ENCODE peak calls at places on chromosomes 16 and 17, in seven cellular contexts. One of them, this sample, is unnamed.

GRCh38 chr16:56998861-56999260 is 9.5 kb downstream of the NLRC5 start:
- DNase-seq in HFFc6: no peak
- DNase-seq in occipital lobe: no peak
- DNase-seq in GM12865: no peak
- DNase-seq in NCI-H1105: no peak
- DNase-seq in bronchial epithelial cell: no peak
- DNase-seq in T-helper 9 cell: no peak
- DNase-seq in this sample: peak

GRCh38 chr17:909642-910323 is 69.8 kb downstream of the NXN start:
- DNase-seq in HFFc6: peak
- DNase-seq in occipital lobe: no peak
- DNase-seq in GM12865: no peak
- DNase-seq in NCI-H1105: no peak
- DNase-seq in bronchial epithelial cell: peak
- DNase-seq in T-helper 9 cell: no peak
- DNase-seq in this sample: no peak

GRCh38 chr17:46984892-46985291 is 5.8 kb upstream of the RPRML start:
- DNase-seq in HFFc6: no peak
- DNase-seq in occipital lobe: no peak
- DNase-seq in GM12865: no peak
- DNase-seq in NCI-H1105: no peak
- DNase-seq in bronchial epithelial cell: no peak
- DNase-seq in T-helper 9 cell: no peak
- DNase-seq in this sample: no peak

GRCh38 chr16:56866955-56867830 is 2.2 kb downstream of the SLC12A3 start:
- DNase-seq in HFFc6: peak
- DNase-seq in occipital lobe: no peak
- DNase-seq in GM12865: peak
- DNase-seq in NCI-H1105: peak
- DNase-seq in bronchial epithelial cell: peak
- DNase-seq in T-helper 9 cell: peak
- DNase-seq in this sample: no peak

GRCh38 chr17:19021622-19022083 is 17.1 kb upstream of the FAM83G start:
- DNase-seq in HFFc6: no peak
- DNase-seq in occipital lobe: no peak
- DNase-seq in GM12865: peak
- DNase-seq in NCI-H1105: no peak
- DNase-seq in bronchial epithelial cell: no peak
- DNase-seq in T-helper 9 cell: no peak
- DNase-seq in this sample: no peak

GRCh38 chr17:19534562-19535149 is 1.0 kb downstream of the SLC47A1 start:
- DNase-seq in HFFc6: no peak
- DNase-seq in occipital lobe: no peak
- DNase-seq in GM12865: no peak
- DNase-seq in NCI-H1105: no peak
- DNase-seq in bronchial epithelial cell: no peak
- DNase-seq in T-helper 9 cell: no peak
- DNase-seq in this sample: no peak

GRCh38 chr17:2102931-2103398 is 48.1 kb downstream of the HIC1 start:
- DNase-seq in HFFc6: peak
- DNase-seq in occipital lobe: no peak
- DNase-seq in GM12865: no peak
- DNase-seq in NCI-H1105: no peak
- DNase-seq in bronchial epithelial cell: peak
- DNase-seq in T-helper 9 cell: no peak
- DNase-seq in this sample: no peak

GRCh38 chr17:60602385-60602742 is 2.4 kb downstream of the PPM1D start:
- DNase-seq in HFFc6: no peak
- DNase-seq in occipital lobe: no peak
- DNase-seq in GM12865: no peak
- DNase-seq in NCI-H1105: no peak
- DNase-seq in bronchial epithelial cell: no peak
- DNase-seq in T-helper 9 cell: no peak
- DNase-seq in this sample: no peak

GRCh38 chr16:20814761-20815160 is 8.4 kb downstream of the REXO5 start:
- DNase-seq in HFFc6: no peak
- DNase-seq in occipital lobe: peak
- DNase-seq in GM12865: peak
- DNase-seq in NCI-H1105: no peak
- DNase-seq in bronchial epithelial cell: no peak
- DNase-seq in T-helper 9 cell: no peak
- DNase-seq in this sample: no peak

GRCh38 chr16:75341934-75342811 is 90.7 kb upstream of the BCAR1 start:
- DNase-seq in HFFc6: peak
- DNase-seq in occipital lobe: no peak
- DNase-seq in GM12865: no peak
- DNase-seq in NCI-H1105: no peak
- DNase-seq in bronchial epithelial cell: peak
- DNase-seq in T-helper 9 cell: no peak
- DNase-seq in this sample: no peak

GRCh38 chr16:82300374-82300936 is 130.4 kb upstream of the MPHOSPH6 start:
- DNase-seq in HFFc6: no peak
- DNase-seq in occipital lobe: no peak
- DNase-seq in GM12865: no peak
- DNase-seq in NCI-H1105: no peak
- DNase-seq in bronchial epithelial cell: no peak
- DNase-seq in T-helper 9 cell: no peak
- DNase-seq in this sample: no peak

GRCh38 chr16:50711862-50712567 is 18.6 kb downstream of the NOD2 start:
- DNase-seq in HFFc6: no peak
- DNase-seq in occipital lobe: peak
- DNase-seq in GM12865: no peak
- DNase-seq in NCI-H1105: no peak
- DNase-seq in bronchial epithelial cell: no peak
- DNase-seq in T-helper 9 cell: no peak
- DNase-seq in this sample: no peak

GRCh38 chr16:27506771-27507170 is 42.9 kb downstream of the GTF3C1 start:
- DNase-seq in HFFc6: no peak
- DNase-seq in occipital lobe: no peak
- DNase-seq in GM12865: no peak
- DNase-seq in NCI-H1105: no peak
- DNase-seq in bronchial epithelial cell: no peak
- DNase-seq in T-helper 9 cell: no peak
- DNase-seq in this sample: no peak

GRCh38 chr17:65485388-65486299 is 75.8 kb downstream of the AXIN2 start:
- DNase-seq in HFFc6: no peak
- DNase-seq in occipital lobe: no peak
- DNase-seq in GM12865: no peak
- DNase-seq in NCI-H1105: no peak
- DNase-seq in bronchial epithelial cell: no peak
- DNase-seq in T-helper 9 cell: no peak
- DNase-seq in this sample: no peak

GRCh38 chr16:86609115-86609514 is 30.8 kb downstream of the FOXL1 start:
- DNase-seq in HFFc6: peak
- DNase-seq in occipital lobe: no peak
- DNase-seq in GM12865: no peak
- DNase-seq in NCI-H1105: no peak
- DNase-seq in bronchial epithelial cell: no peak
- DNase-seq in T-helper 9 cell: no peak
- DNase-seq in this sample: peak

GRCh38 chr16:56780646-56781045 is 50.7 kb downstream of the NUP93 start:
- DNase-seq in HFFc6: no peak
- DNase-seq in occipital lobe: no peak
- DNase-seq in GM12865: no peak
- DNase-seq in NCI-H1105: no peak
- DNase-seq in bronchial epithelial cell: no peak
- DNase-seq in T-helper 9 cell: no peak
- DNase-seq in this sample: no peak

GRCh38 chr16:17544785-17545184 is 74.0 kb upstream of the XYLT1 start:
- DNase-seq in HFFc6: no peak
- DNase-seq in occipital lobe: no peak
- DNase-seq in GM12865: peak
- DNase-seq in NCI-H1105: no peak
- DNase-seq in bronchial epithelial cell: no peak
- DNase-seq in T-helper 9 cell: peak
- DNase-seq in this sample: no peak

GRCh38 chr17:39576187-39576586 is 31.5 kb downstream of the NEUROD2 start:
- DNase-seq in HFFc6: peak
- DNase-seq in occipital lobe: no peak
- DNase-seq in GM12865: peak
- DNase-seq in NCI-H1105: no peak
- DNase-seq in bronchial epithelial cell: peak
- DNase-seq in T-helper 9 cell: no peak
- DNase-seq in this sample: no peak

GRCh38 chr17:83006515-83007455 is 72.6 kb upstream of the METRNL start:
- DNase-seq in HFFc6: no peak
- DNase-seq in occipital lobe: no peak
- DNase-seq in GM12865: no peak
- DNase-seq in NCI-H1105: no peak
- DNase-seq in bronchial epithelial cell: no peak
- DNase-seq in T-helper 9 cell: no peak
- DNase-seq in this sample: no peak

GRCh38 chr16:11783319-11784047 is 13.6 kb downstream of the ZC3H7A start:
- DNase-seq in HFFc6: peak
- DNase-seq in occipital lobe: no peak
- DNase-seq in GM12865: peak
- DNase-seq in NCI-H1105: no peak
- DNase-seq in bronchial epithelial cell: peak
- DNase-seq in T-helper 9 cell: peak
- DNase-seq in this sample: no peak

GRCh38 chr17:58339775-58340622 is 11.4 kb upstream of the TSPOAP1 start:
- DNase-seq in HFFc6: no peak
- DNase-seq in occipital lobe: no peak
- DNase-seq in GM12865: peak
- DNase-seq in NCI-H1105: no peak
- DNase-seq in bronchial epithelial cell: no peak
- DNase-seq in T-helper 9 cell: no peak
- DNase-seq in this sample: peak

GRCh38 chr17:48541036-48541573 is 3.8 kb downstream of the HOXB2 start:
- DNase-seq in HFFc6: no peak
- DNase-seq in occipital lobe: no peak
- DNase-seq in GM12865: no peak
- DNase-seq in NCI-H1105: no peak
- DNase-seq in bronchial epithelial cell: no peak
- DNase-seq in T-helper 9 cell: no peak
- DNase-seq in this sample: peak

GRCh38 chr16:86428729-86429472 is 81.4 kb upstream of the FOXF1 start:
- DNase-seq in HFFc6: no peak
- DNase-seq in occipital lobe: no peak
- DNase-seq in GM12865: no peak
- DNase-seq in NCI-H1105: no peak
- DNase-seq in bronchial epithelial cell: no peak
- DNase-seq in T-helper 9 cell: no peak
- DNase-seq in this sample: no peak

GRCh38 chr17:78125138-78125913 is 3.2 kb downstream of the TMC6 start:
- DNase-seq in HFFc6: no peak
- DNase-seq in occipital lobe: no peak
- DNase-seq in GM12865: peak
- DNase-seq in NCI-H1105: no peak
- DNase-seq in bronchial epithelial cell: no peak
- DNase-seq in T-helper 9 cell: no peak
- DNase-seq in this sample: no peak

GRCh38 chr16:55942821-55943220 is 67.6 kb upstream of the CES5A start:
- DNase-seq in HFFc6: no peak
- DNase-seq in occipital lobe: no peak
- DNase-seq in GM12865: no peak
- DNase-seq in NCI-H1105: no peak
- DNase-seq in bronchial epithelial cell: no peak
- DNase-seq in T-helper 9 cell: no peak
- DNase-seq in this sample: no peak

GRCh38 chr16:85396879-85397871 is 215.9 kb upstream of the GSE1 start:
- DNase-seq in HFFc6: no peak
- DNase-seq in occipital lobe: no peak
- DNase-seq in GM12865: peak
- DNase-seq in NCI-H1105: no peak
- DNase-seq in bronchial epithelial cell: peak
- DNase-seq in T-helper 9 cell: no peak
- DNase-seq in this sample: peak

GRCh38 chr17:63697341-63698286 is 2.3 kb downstream of the LIMD2 start:
- DNase-seq in HFFc6: no peak
- DNase-seq in occipital lobe: no peak
- DNase-seq in GM12865: peak
- DNase-seq in NCI-H1105: peak
- DNase-seq in bronchial epithelial cell: peak
- DNase-seq in T-helper 9 cell: peak
- DNase-seq in this sample: peak

GRCh38 chr17:72107100-72107499 is 13.7 kb upstream of the SOX9 start:
- DNase-seq in HFFc6: no peak
- DNase-seq in occipital lobe: no peak
- DNase-seq in GM12865: no peak
- DNase-seq in NCI-H1105: no peak
- DNase-seq in bronchial epithelial cell: no peak
- DNase-seq in T-helper 9 cell: no peak
- DNase-seq in this sample: no peak

GRCh38 chr16:11016993-11017392 is 72.6 kb downstream of the CLEC16A start:
- DNase-seq in HFFc6: peak
- DNase-seq in occipital lobe: no peak
- DNase-seq in GM12865: no peak
- DNase-seq in NCI-H1105: no peak
- DNase-seq in bronchial epithelial cell: peak
- DNase-seq in T-helper 9 cell: no peak
- DNase-seq in this sample: no peak